ENCODE peak calls at places on chromosomes 2 and 18, in four cellular contexts. One of them, this sample, is unnamed.

GRCh38 chr2:134919360-134920210 is 963 bp downstream of the CCNT2 start:
- DNase-seq in H1: no peak
- DNase-seq in HepG2: no peak
- DNase-seq in K562: no peak
- DNase-seq in this sample: no peak

GRCh38 chr2:188798159-188798558 is 176.0 kb upstream of the COL3A1 start:
- DNase-seq in K562: no peak
- DNase-seq in HepG2: no peak
- DNase-seq in H1: no peak
- DNase-seq in this sample: no peak

GRCh38 chr2:20609349-20609994 is 41.4 kb downstream of the HS1BP3 start:
- DNase-seq in H1: no peak
- DNase-seq in HepG2: peak; percentile 41
- DNase-seq in K562: no peak
- DNase-seq in this sample: no peak

GRCh38 chr2:47038656-47039501 is 116.2 kb downstream of the STPG4 start:
- DNase-seq in HepG2: no peak
- DNase-seq in K562: no peak
- DNase-seq in H1: no peak
- DNase-seq in this sample: no peak

GRCh38 chr2:26270363-26270762 is 25.6 kb downstream of the HADHB start:
- DNase-seq in HepG2: no peak
- DNase-seq in H1: no peak
- DNase-seq in K562: no peak
- DNase-seq in this sample: no peak

GRCh38 chr2:28168376-28168775 is 224.3 kb upstream of the FOSL2 start:
- DNase-seq in HepG2: no peak
- DNase-seq in H1: no peak
- DNase-seq in K562: no peak
- DNase-seq in this sample: no peak

GRCh38 chr2:133773862-133774674 is 205.8 kb upstream of the NCKAP5 start:
- DNase-seq in H1: no peak
- DNase-seq in K562: no peak
- DNase-seq in HepG2: no peak
- DNase-seq in this sample: no peak

GRCh38 chr2:41710944-41711343 is 336.9 kb upstream of the PKDCC start:
- DNase-seq in H1: no peak
- DNase-seq in HepG2: no peak
- DNase-seq in K562: no peak
- DNase-seq in this sample: no peak

GRCh38 chr2:133791191-133791590 is 222.9 kb upstream of the NCKAP5 start:
- DNase-seq in H1: no peak
- DNase-seq in HepG2: no peak
- DNase-seq in K562: no peak
- DNase-seq in this sample: no peak

GRCh38 chr2:98769784-98770183 is 38.9 kb upstream of the MGAT4A start:
- DNase-seq in K562: no peak
- DNase-seq in HepG2: peak; percentile 40
- DNase-seq in H1: no peak
- DNase-seq in this sample: no peak

GRCh38 chr2:68799615-68800400 is 65.2 kb downstream of the ARHGAP25 start:
- DNase-seq in HepG2: no peak
- DNase-seq in K562: no peak
- DNase-seq in H1: no peak
- DNase-seq in this sample: no peak

GRCh38 chr2:172375247-172375646 is 52.1 kb upstream of the ITGA6 start:
- DNase-seq in K562: no peak
- DNase-seq in H1: no peak
- DNase-seq in HepG2: no peak
- DNase-seq in this sample: no peak

GRCh38 chr2:172102858-172103359 is at the start of gene DLX2:
- DNase-seq in H1: peak; percentile 86
- DNase-seq in HepG2: peak; percentile 93
- DNase-seq in K562: peak; percentile 96
- DNase-seq in this sample: peak; percentile 85

GRCh38 chr2:69453475-69454129 is 16.4 kb upstream of the NFU1 start:
- DNase-seq in HepG2: no peak
- DNase-seq in H1: no peak
- DNase-seq in K562: no peak
- DNase-seq in this sample: no peak

GRCh38 chr2:121052023-121052422 is 233.0 kb downstream of the TFCP2L1 start:
- DNase-seq in K562: no peak
- DNase-seq in HepG2: peak; percentile 13
- DNase-seq in H1: no peak
- DNase-seq in this sample: no peak

GRCh38 chr2:121058852-121059558 is 226.0 kb downstream of the TFCP2L1 start:
- DNase-seq in HepG2: no peak
- DNase-seq in K562: no peak
- DNase-seq in H1: no peak
- DNase-seq in this sample: no peak

GRCh38 chr2:121052507-121052906 is 232.5 kb downstream of the TFCP2L1 start:
- DNase-seq in HepG2: no peak
- DNase-seq in H1: no peak
- DNase-seq in K562: no peak
- DNase-seq in this sample: no peak

GRCh38 chr2:121055088-121055487 is 229.9 kb downstream of the TFCP2L1 start:
- DNase-seq in HepG2: no peak
- DNase-seq in K562: no peak
- DNase-seq in H1: no peak
- DNase-seq in this sample: no peak

DNA sequence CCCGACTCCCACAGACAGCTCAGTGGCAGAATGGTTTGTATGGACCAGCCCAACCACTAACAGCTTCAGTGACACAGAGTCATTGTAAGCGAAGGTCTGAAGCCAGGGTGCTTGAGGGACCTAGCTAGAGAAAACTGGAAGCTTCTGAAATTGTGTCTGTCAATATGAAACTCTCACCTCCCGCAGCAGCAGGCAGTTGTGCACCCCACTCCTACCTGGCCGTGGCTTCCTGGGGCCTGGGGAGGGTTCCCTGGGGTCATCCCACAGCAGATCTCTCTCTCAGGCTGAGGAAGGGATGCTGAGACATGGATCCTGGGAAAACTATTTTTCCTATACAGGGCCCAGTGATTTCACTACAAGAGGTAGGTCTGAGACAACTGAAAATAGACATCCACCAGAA is 229.5 kb downstream of the TFCP2L1 start:
- DNase-seq in HepG2: no peak
- DNase-seq in H1: no peak
- DNase-seq in K562: no peak
- DNase-seq in this sample: no peak
- TF ChIP-seq RNF2 in HepG2: no peak
- TF ChIP-seq RNF2 in H1: no peak
- TF ChIP-seq RNF2 in K562: no peak
- TF ChIP-seq RNF2 in this sample: no peak

GRCh38 chr18:62566199-62566598 is 43.4 kb downstream of the ZCCHC2 start:
- DNase-seq in HepG2: peak; percentile 27
- DNase-seq in H1: peak; percentile 5
- DNase-seq in K562: no peak
- DNase-seq in this sample: peak; percentile 42
- TF ChIP-seq RNF2 in HepG2: no peak
- TF ChIP-seq RNF2 in H1: no peak
- TF ChIP-seq RNF2 in K562: no peak
- TF ChIP-seq RNF2 in this sample: no peak

DNA sequence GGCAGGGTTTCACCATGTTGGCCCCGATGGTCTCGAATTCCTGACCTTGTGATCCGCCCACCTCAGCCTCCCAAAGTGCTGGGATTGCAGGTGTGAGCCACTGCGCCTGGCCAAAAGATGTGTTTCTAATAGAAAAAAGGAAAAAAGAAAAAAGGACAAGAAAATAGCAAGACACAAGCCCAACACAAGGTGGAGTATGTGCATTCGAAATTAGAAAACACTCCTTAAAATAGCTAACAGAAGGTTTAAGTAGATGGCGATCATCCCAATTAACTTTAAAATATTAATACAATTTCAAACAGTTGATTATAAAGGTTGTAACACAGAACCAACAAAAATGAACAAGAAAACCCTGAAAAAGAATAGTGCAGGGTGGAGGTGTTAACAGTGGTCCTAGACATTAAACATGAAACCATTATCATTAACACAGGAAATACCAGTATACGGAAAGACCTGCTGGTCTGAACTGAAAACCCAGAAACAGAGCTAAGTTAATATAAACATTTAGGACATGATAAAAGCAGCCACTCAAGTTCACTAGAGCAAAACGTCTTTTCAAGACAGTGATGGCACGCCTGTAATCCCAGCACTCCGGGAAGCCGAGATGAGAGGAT is 57.9 kb downstream of the HDLBP start:
- DNase-seq in HepG2: no peak
- DNase-seq in H1: no peak
- DNase-seq in K562: no peak
- DNase-seq in this sample: no peak
- TF ChIP-seq RNF2 in HepG2: no peak
- TF ChIP-seq RNF2 in H1: no peak
- TF ChIP-seq RNF2 in K562: no peak
- TF ChIP-seq RNF2 in this sample: no peak

DNA sequence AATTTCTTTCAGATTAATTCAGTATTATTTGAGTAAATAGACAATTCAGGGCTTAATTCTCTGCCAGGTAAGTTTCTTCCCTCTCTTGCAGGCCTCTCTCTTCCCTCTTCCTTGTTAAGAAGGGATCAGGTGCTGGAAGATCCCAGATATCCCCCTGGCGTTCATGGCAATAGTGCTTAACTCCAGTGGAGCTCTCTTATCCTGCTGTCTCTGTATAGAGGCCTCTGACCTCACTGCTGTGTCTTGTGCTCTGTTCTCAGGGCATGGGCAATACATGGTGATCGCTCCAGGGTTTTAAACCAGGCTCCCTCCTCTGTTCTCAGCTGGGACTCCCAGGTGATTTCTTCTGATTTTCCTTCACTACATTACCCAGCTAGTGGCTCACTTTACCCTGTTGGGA is 226.8 kb downstream of the MC4R start:
- DNase-seq in H1: no peak
- DNase-seq in K562: no peak
- DNase-seq in HepG2: no peak
- DNase-seq in this sample: no peak
- TF ChIP-seq RNF2 in H1: no peak
- TF ChIP-seq RNF2 in K562: no peak
- TF ChIP-seq RNF2 in HepG2: no peak
- TF ChIP-seq RNF2 in this sample: no peak

DNA sequence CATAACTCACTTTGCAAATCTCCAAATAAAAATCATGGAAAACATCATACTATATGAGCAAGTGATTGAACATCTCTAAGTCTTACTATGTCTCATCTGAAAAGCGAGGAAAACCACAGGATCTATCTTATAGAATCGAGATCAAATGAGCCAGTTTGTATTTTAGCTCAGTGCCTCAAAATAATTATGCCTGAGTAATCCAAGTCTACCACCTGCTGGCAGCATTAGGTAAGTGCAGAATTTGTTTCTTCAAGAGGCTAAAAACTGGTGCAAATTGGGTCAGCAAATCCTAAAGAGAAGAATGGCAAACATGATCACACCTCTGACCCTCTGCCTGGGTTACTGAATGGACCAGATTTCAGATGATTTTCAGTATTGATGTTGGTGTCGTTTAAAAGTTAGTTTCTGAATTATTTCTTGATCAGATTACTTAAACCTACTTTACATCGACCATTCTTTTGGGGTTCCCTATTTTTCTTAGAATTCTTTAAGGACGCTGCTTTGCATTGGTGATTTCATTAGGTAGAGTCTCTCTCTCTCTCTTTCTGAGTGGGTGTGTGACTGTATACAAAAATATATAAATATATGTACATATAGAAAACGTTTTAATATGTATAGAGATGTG is 12.7 kb upstream of the FHOD3 start:
- DNase-seq in K562: peak; percentile 53
- DNase-seq in H1: no peak
- DNase-seq in HepG2: peak; percentile 62
- DNase-seq in this sample: peak; percentile 20
- TF ChIP-seq RNF2 in K562: no peak
- TF ChIP-seq RNF2 in H1: no peak
- TF ChIP-seq RNF2 in HepG2: no peak
- TF ChIP-seq RNF2 in this sample: no peak

GRCh38 chr2:37645363-37645762 is 26.1 kb downstream of the CDC42EP3 start:
- DNase-seq in K562: no peak
- DNase-seq in H1: no peak
- DNase-seq in HepG2: no peak
- DNase-seq in this sample: no peak
- TF ChIP-seq RNF2 in K562: no peak
- TF ChIP-seq RNF2 in H1: no peak
- TF ChIP-seq RNF2 in HepG2: no peak
- TF ChIP-seq RNF2 in this sample: no peak

GRCh38 chr2:49177194-49177593 is 22.9 kb upstream of the FSHR start:
- DNase-seq in K562: no peak
- DNase-seq in H1: peak; percentile 7
- DNase-seq in HepG2: no peak
- DNase-seq in this sample: no peak

GRCh38 chr2:49174755-49175154 is 20.4 kb upstream of the FSHR start:
- DNase-seq in H1: no peak
- DNase-seq in K562: no peak
- DNase-seq in HepG2: no peak
- DNase-seq in this sample: no peak

GRCh38 chr2:49175831-49176230 is 21.5 kb upstream of the FSHR start:
- DNase-seq in HepG2: no peak
- DNase-seq in K562: no peak
- DNase-seq in H1: no peak
- DNase-seq in this sample: no peak

DNA sequence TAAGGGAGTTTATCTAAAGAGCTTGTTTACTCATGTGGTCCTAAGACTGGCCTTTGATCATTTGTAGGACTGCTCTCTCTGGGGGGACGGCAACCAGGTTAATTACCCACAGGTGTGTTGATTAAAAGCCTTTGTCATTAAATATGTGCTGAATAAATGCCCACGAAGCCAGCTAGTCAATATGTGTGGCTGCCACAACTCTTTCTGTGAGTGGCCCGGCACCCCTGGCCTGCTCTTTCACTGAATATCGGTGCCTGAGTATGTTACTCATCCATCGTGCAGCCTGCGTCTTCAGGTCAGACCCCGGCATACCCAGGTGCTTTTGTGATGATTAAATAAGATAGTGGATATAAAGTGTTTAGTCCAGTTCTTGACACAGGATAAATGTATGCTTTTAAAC is 24.3 kb upstream of the FSHR start:
- DNase-seq in HepG2: no peak
- DNase-seq in K562: no peak
- DNase-seq in H1: no peak
- DNase-seq in this sample: no peak
- TF ChIP-seq RNF2 in HepG2: no peak
- TF ChIP-seq RNF2 in K562: no peak
- TF ChIP-seq RNF2 in H1: no peak
- TF ChIP-seq RNF2 in this sample: no peak

DNA sequence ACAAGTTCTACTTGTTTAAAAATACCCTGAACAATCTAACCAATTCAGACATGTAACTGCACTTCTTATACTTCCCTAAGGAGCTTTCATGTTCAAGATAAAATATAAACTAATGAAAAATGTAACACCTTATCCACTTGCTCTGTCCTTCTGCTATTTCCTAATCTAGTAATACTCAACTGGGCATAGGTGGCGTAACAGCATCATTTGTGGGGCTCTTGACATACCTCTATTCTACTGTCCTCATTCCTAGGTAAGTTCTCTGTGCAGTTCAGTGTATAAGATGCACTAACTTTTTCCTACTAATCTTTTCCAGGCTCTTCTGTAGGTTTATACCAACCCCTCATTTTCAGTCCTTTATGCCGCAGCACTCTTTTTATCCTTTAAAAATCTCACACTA is 36.7 kb downstream of the PRKD3 start:
- DNase-seq in H1: no peak
- DNase-seq in K562: no peak
- DNase-seq in HepG2: peak; percentile 21
- DNase-seq in this sample: peak; percentile 19
- TF ChIP-seq RNF2 in H1: no peak
- TF ChIP-seq RNF2 in K562: no peak
- TF ChIP-seq RNF2 in HepG2: no peak
- TF ChIP-seq RNF2 in this sample: no peak